ENCODE peak calls at places on chromosomes 1 and 21, in nine cellular contexts. W, M, G, O, E, S, N, H and D are unnamed samples.

GRCh38 chr1:181141431-181141910 is 53.0 kb downstream of the IER5 start:
- DNase-seq in O (peak), S (peak), E (no peak), G (no peak), W (peak), N (peak), M (peak), H (no peak), D (peak)

GRCh38 chr1:7516341-7516740 is 254.8 kb upstream of the VAMP3 start:
- DNase-seq in G (no peak), M (no peak), W (no peak), E (no peak), O (peak), S (no peak), N (no peak), H (no peak), D (no peak)

GRCh38 chr21:28516996-28517592 is 475.6 kb downstream of the LTN1 start:
- DNase-seq in M (peak), W (peak), E (peak), S (peak), O (no peak), N (peak), G (peak), H (peak), D (peak)

GRCh38 chr1:154972517-154973343 is 1.8 kb upstream of the CKS1B start:
- DNase-seq in O (peak), N (peak), H (no peak), M (no peak), W (no peak), S (peak), E (no peak), G (no peak), D (peak)

GRCh38 chr21:39040494-39041110 is 142.6 kb downstream of the PSMG1 start:
- DNase-seq in M (no peak), H (no peak), S (no peak), W (no peak), O (no peak), G (no peak), N (no peak), E (no peak), D (no peak)

GRCh38 chr1:222095606-222096475 is 354.0 kb upstream of the DUSP10 start:
- DNase-seq in W (peak), N (peak), O (no peak), G (peak), M (peak), H (peak), S (peak), E (peak), D (no peak)

GRCh38 chr21:15224346-15225086 is 159.7 kb upstream of the NRIP1 start:
- DNase-seq in M (no peak), O (peak), S (no peak), N (peak), W (no peak), G (no peak), H (no peak), E (no peak), D (peak)

GRCh38 chr21:44331209-44331608 is 8.0 kb downstream of the CFAP410 start:
- DNase-seq in N (no peak), G (no peak), S (no peak), M (no peak), E (no peak), H (no peak), W (no peak), O (no peak), D (no peak)